ENCODE peak calls at places on chromosomes 5 and 9, in six cellular contexts. O, S, R, M, G and C are unnamed samples.

GRCh38 chr9:108045851-108046250 is 556.3 kb upstream of the KLF4 start:
- DNase-seq in G (no peak), M (no peak), S (no peak), R (no peak), O (no peak), C (no peak)

GRCh38 chr5:132749506-132749905 is 2.3 kb downstream of the CCNI2 start:
- DNase-seq in O (no peak), S (no peak), R (no peak), M (no peak), G (peak), C (no peak)

GRCh38 chr5:71658916-71659661 is 60.0 kb upstream of the CARTPT start:
- DNase-seq in M (peak), G (no peak), R (no peak), S (peak), O (no peak), C (peak)

GRCh38 chr9:136610426-136610825 is 52.3 kb upstream of the EGFL7 start:
- DNase-seq in O (no peak), R (no peak), G (no peak), S (no peak), M (no peak), C (no peak)

GRCh38 chr9:92426501-92426900 is 2.2 kb upstream of the OMD start:
- DNase-seq in M (no peak), G (no peak), R (no peak), O (no peak), S (no peak), C (no peak)

GRCh38 chr5:51731641-51732040 is 348.4 kb downstream of the ISL1 start:
- DNase-seq in G (no peak), R (no peak), S (no peak), M (peak), O (no peak), C (peak)

GRCh38 chr9:96567203-96567700 is 52.4 kb downstream of the CDC14B start:
- DNase-seq in M (peak), G (no peak), S (peak), O (no peak), R (no peak), C (peak)

GRCh38 chr5:72018158-72018803 is 89.0 kb upstream of the MAP1B start:
- DNase-seq in O (peak), S (peak), M (peak), G (peak), R (peak), C (peak)

GRCh38 chr5:137481596-137481995 is 17.5 kb downstream of the SPOCK1 start:
- DNase-seq in G (no peak), M (no peak), S (no peak), R (no peak), O (no peak), C (no peak)

GRCh38 chr5:120684213-120684612 is 220.1 kb downstream of the PRR16 start:
- DNase-seq in S (peak), M (no peak), R (no peak), G (no peak), O (no peak), C (no peak)

GRCh38 chr9:115396071-115396529 is 278.1 kb upstream of the TNC start:
- DNase-seq in S (no peak), M (no peak), R (no peak), G (no peak), O (no peak), C (no peak)

GRCh38 chr5:105708442-105708841 is 1962.3 kb downstream of the EFNA5 start:
- DNase-seq in O (no peak), M (no peak), G (no peak), R (no peak), S (no peak), C (no peak)

GRCh38 chr5:171306785-171307591 is 2.1 kb upstream of the TLX3 start:
- DNase-seq in R (no peak), O (no peak), S (no peak), M (no peak), G (no peak), C (no peak)

GRCh38 chr9:78958887-78959286 is 612.9 kb upstream of the TLE4 start:
- DNase-seq in O (no peak), S (no peak), G (no peak), M (no peak), R (no peak), C (no peak)

GRCh38 chr5:145110826-145111225 is 724.3 kb downstream of the PRELID2 start:
- DNase-seq in R (no peak), S (no peak), G (no peak), M (no peak), O (no peak), C (no peak)

GRCh38 chr5:103910002-103910401 is 347.4 kb upstream of the NUDT12 start:
- DNase-seq in O (no peak), S (no peak), M (no peak), R (no peak), G (no peak), C (no peak)

GRCh38 chr5:171673328-171673727 is 112.3 kb upstream of the SMIM23 start:
- DNase-seq in G (no peak), O (no peak), M (no peak), R (no peak), S (no peak), C (peak)

GRCh38 chr5:11584008-11584407 is 320.2 kb downstream of the CTNND2 start:
- DNase-seq in S (no peak), M (no peak), O (no peak), R (no peak), G (no peak), C (no peak)

GRCh38 chr5:172939045-172939444 is 20.2 kb upstream of the RPL26L1 start:
- DNase-seq in M (peak), O (no peak), S (peak), G (no peak), R (no peak), C (no peak)

GRCh38 chr9:90616806-90617205 is 25.8 kb downstream of the DIRAS2 start:
- DNase-seq in O (no peak), G (no peak), S (no peak), M (no peak), R (no peak), C (no peak)

GRCh38 chr5:142544946-142545652 is 140.8 kb downstream of the FGF1 start:
- DNase-seq in S (peak), R (no peak), M (no peak), O (no peak), G (no peak), C (no peak)

GRCh38 chr5:34651791-34652190 is 4.3 kb upstream of the RAI14 start:
- DNase-seq in G (no peak), O (no peak), M (no peak), S (no peak), R (no peak), C (no peak)

GRCh38 chr9:4793412-4794005 is 765 bp downstream of the RCL1 start:
- DNase-seq in R (peak), S (no peak), O (no peak), M (peak), G (no peak), C (peak)

GRCh38 chr9:19087601-19088000 is 15.1 kb downstream of the HAUS6 start:
- DNase-seq in G (no peak), M (peak), R (no peak), O (no peak), S (peak), C (no peak)

GRCh38 chr5:39696672-39697398 is 272.1 kb upstream of the DAB2 start:
- DNase-seq in O (no peak), G (no peak), R (no peak), S (no peak), M (no peak), C (no peak)

GRCh38 chr5:10474521-10475075 is 32.9 kb downstream of the ROPN1L start:
- DNase-seq in M (no peak), G (no peak), S (peak), R (no peak), O (no peak), C (no peak)

GRCh38 chr9:137725598-137725997 is 106.8 kb downstream of the EHMT1 start:
- DNase-seq in O (no peak), S (no peak), M (no peak), R (no peak), G (no peak), C (no peak)

GRCh38 chr9:107438211-107439030 is 51.1 kb downstream of the KLF4 start:
- DNase-seq in R (no peak), M (no peak), S (no peak), O (no peak), G (no peak), C (no peak)

GRCh38 chr5:103562453-103563157 is at the start of gene NUDT12:
- DNase-seq in O (no peak), S (peak), R (peak), M (peak), G (peak), C (peak)

GRCh38 chr9:128419061-128419925 is 1.4 kb upstream of the CERCAM start:
- DNase-seq in R (no peak), M (peak), O (no peak), S (peak), G (peak), C (no peak)

GRCh38 chr9:93664549-93665120 is 88.3 kb downstream of the PHF2 start:
- DNase-seq in R (no peak), S (no peak), O (no peak), M (no peak), G (no peak), C (no peak)

GRCh38 chr5:59038169-59039002 is 455.5 kb downstream of the RAB3C start:
- DNase-seq in R (peak), S (peak), M (peak), O (peak), G (no peak), C (no peak)